ENCODE peak calls at places on chromosomes 3 and 15, in four cellular contexts. One of them, this sample, is unnamed.

GRCh38 chr15:66720206-66721010 is 18.4 kb downstream of the SMAD6 start:
- DNase-seq in IMR-90: peak
- DNase-seq in esophagus squamous epithelium: no peak
- DNase-seq in tibial nerve: no peak
- DNase-seq in this sample: no peak

GRCh38 chr3:149273096-149273751 is 51.6 kb upstream of the CP start:
- DNase-seq in IMR-90: peak
- DNase-seq in esophagus squamous epithelium: no peak
- DNase-seq in tibial nerve: no peak
- DNase-seq in this sample: peak

GRCh38 chr15:57196865-57197264 is 179.4 kb upstream of the CGNL1 start:
- DNase-seq in IMR-90: peak
- DNase-seq in esophagus squamous epithelium: no peak
- DNase-seq in tibial nerve: no peak
- DNase-seq in this sample: no peak

GRCh38 chr3:13582366-13583250 is 33.7 kb downstream of the FBLN2 start:
- DNase-seq in IMR-90: no peak
- DNase-seq in esophagus squamous epithelium: no peak
- DNase-seq in tibial nerve: no peak
- DNase-seq in this sample: no peak

GRCh38 chr3:8607285-8608040 is 37.1 kb downstream of the SSUH2 start:
- DNase-seq in IMR-90: peak
- DNase-seq in esophagus squamous epithelium: no peak
- DNase-seq in tibial nerve: no peak
- DNase-seq in this sample: peak

GRCh38 chr3:178761461-178761860 is 225.2 kb downstream of the KCNMB2 start:
- DNase-seq in IMR-90: no peak
- DNase-seq in esophagus squamous epithelium: no peak
- DNase-seq in tibial nerve: no peak
- DNase-seq in this sample: no peak

GRCh38 chr15:80174017-80174746 is 21.4 kb downstream of the FAH start:
- DNase-seq in IMR-90: peak
- DNase-seq in esophagus squamous epithelium: no peak
- DNase-seq in tibial nerve: no peak
- DNase-seq in this sample: peak

GRCh38 chr3:184538600-184539431 is 22.8 kb upstream of the EPHB3 start:
- DNase-seq in IMR-90: no peak
- DNase-seq in esophagus squamous epithelium: no peak
- DNase-seq in tibial nerve: no peak
- DNase-seq in this sample: no peak

GRCh38 chr3:32857921-32858320 is 40.1 kb downstream of the TRIM71 start:
- DNase-seq in IMR-90: no peak
- DNase-seq in esophagus squamous epithelium: no peak
- DNase-seq in tibial nerve: no peak
- DNase-seq in this sample: no peak

GRCh38 chr3:103991461-103992115 is 1375.1 kb upstream of the ALCAM start:
- DNase-seq in IMR-90: no peak
- DNase-seq in esophagus squamous epithelium: no peak
- DNase-seq in tibial nerve: no peak
- DNase-seq in this sample: no peak

GRCh38 chr3:9301091-9301490 is 51.6 kb upstream of the SRGAP3 start:
- DNase-seq in IMR-90: no peak
- DNase-seq in esophagus squamous epithelium: no peak
- DNase-seq in tibial nerve: no peak
- DNase-seq in this sample: no peak

GRCh38 chr15:65365229-65365628 is 12.6 kb downstream of the IGDCC3 start:
- DNase-seq in IMR-90: no peak
- DNase-seq in esophagus squamous epithelium: no peak
- DNase-seq in tibial nerve: no peak
- DNase-seq in this sample: no peak

DNA sequence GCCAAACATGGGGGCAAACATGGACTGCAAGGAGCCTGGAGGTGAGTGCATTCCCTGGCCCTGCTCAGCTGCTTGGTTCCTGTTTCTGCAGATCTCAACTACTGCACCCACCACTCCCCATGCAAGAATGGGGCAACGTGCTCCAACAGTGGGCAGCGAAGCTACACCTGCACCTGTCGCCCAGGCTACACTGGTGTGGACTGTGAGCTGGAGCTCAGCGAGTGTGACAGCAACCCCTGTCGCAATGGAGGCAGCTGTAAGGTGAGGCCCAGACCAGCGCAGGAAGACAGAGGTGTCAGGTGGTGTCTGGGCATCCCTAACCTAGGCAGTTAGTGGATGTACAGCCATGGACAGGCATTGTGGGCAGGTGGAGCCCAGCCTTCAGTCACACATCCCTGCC is 5.3 kb downstream of the DLL4 start:
- DNase-seq in IMR-90: no peak
- DNase-seq in esophagus squamous epithelium: no peak
- DNase-seq in tibial nerve: no peak
- DNase-seq in this sample: no peak
- TF ChIP-seq CTCF in IMR-90: no peak
- TF ChIP-seq CTCF in esophagus squamous epithelium: no peak
- TF ChIP-seq CTCF in tibial nerve: no peak
- TF ChIP-seq CTCF in this sample: no peak

GRCh38 chr3:160756907-160757623 is 1.0 kb downstream of the PPM1L start:
- DNase-seq in IMR-90: no peak
- DNase-seq in esophagus squamous epithelium: no peak
- DNase-seq in tibial nerve: no peak
- DNase-seq in this sample: no peak

GRCh38 chr3:160755776-160756304 is at the start of gene PPM1L:
- DNase-seq in IMR-90: peak
- DNase-seq in esophagus squamous epithelium: peak
- DNase-seq in tibial nerve: peak
- DNase-seq in this sample: peak

GRCh38 chr3:160753953-160754352 is 2.1 kb upstream of the PPM1L start:
- DNase-seq in IMR-90: no peak
- DNase-seq in esophagus squamous epithelium: no peak
- DNase-seq in tibial nerve: no peak
- DNase-seq in this sample: no peak

GRCh38 chr3:160754371-160754854 is 1.6 kb upstream of the PPM1L start:
- DNase-seq in IMR-90: peak
- DNase-seq in esophagus squamous epithelium: peak
- DNase-seq in tibial nerve: peak
- DNase-seq in this sample: peak

GRCh38 chr3:160754855-160755747 is 930 bp upstream of the PPM1L start:
- DNase-seq in IMR-90: peak
- DNase-seq in esophagus squamous epithelium: peak
- DNase-seq in tibial nerve: peak
- DNase-seq in this sample: peak
- TF ChIP-seq POLR2A in IMR-90: peak
- TF ChIP-seq POLR2A in esophagus squamous epithelium: no peak
- TF ChIP-seq POLR2A in tibial nerve: peak
- TF ChIP-seq POLR2A in this sample: peak

GRCh38 chr3:69888040-69888945 is 111.2 kb upstream of the SAMMSON start:
- DNase-seq in IMR-90: no peak
- DNase-seq in esophagus squamous epithelium: no peak
- DNase-seq in tibial nerve: no peak
- DNase-seq in this sample: no peak
- TF ChIP-seq CTCF in IMR-90: no peak
- TF ChIP-seq CTCF in esophagus squamous epithelium: no peak
- TF ChIP-seq CTCF in tibial nerve: no peak
- TF ChIP-seq CTCF in this sample: no peak

DNA sequence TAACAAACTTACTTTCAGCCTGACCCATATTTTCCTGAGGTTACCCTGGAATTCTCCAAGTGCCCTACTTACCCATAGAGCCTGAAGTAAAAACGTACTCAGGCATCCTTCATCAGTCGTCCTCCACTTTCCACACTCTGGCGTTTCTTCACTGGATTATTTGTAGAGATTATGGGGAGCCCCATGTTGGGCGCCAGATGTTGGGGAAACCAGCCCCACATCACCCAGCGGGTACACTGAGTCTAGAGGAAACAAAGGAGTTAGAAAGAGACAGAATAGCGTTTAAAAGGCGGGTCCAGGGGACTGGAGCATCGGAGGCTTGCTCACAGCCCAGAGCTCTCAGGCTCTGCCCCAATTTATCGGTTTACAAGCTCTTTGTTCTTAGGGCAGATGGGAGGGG is 9.7 kb upstream of the SLC28A2 start:
- DNase-seq in IMR-90: no peak
- DNase-seq in esophagus squamous epithelium: no peak
- DNase-seq in tibial nerve: no peak
- DNase-seq in this sample: no peak
- TF ChIP-seq POLR2A in IMR-90: no peak
- TF ChIP-seq POLR2A in esophagus squamous epithelium: no peak
- TF ChIP-seq POLR2A in tibial nerve: no peak
- TF ChIP-seq POLR2A in this sample: no peak

GRCh38 chr3:155354658-155355057 is 61.2 kb upstream of the STRIT1 start:
- DNase-seq in IMR-90: no peak
- DNase-seq in esophagus squamous epithelium: no peak
- DNase-seq in tibial nerve: no peak
- DNase-seq in this sample: no peak

GRCh38 chr3:155352900-155353490 is 59.5 kb upstream of the STRIT1 start:
- DNase-seq in IMR-90: peak
- DNase-seq in esophagus squamous epithelium: no peak
- DNase-seq in tibial nerve: no peak
- DNase-seq in this sample: no peak

GRCh38 chr3:155360281-155360680 is 66.8 kb upstream of the STRIT1 start:
- DNase-seq in IMR-90: no peak
- DNase-seq in esophagus squamous epithelium: no peak
- DNase-seq in tibial nerve: no peak
- DNase-seq in this sample: no peak

DNA sequence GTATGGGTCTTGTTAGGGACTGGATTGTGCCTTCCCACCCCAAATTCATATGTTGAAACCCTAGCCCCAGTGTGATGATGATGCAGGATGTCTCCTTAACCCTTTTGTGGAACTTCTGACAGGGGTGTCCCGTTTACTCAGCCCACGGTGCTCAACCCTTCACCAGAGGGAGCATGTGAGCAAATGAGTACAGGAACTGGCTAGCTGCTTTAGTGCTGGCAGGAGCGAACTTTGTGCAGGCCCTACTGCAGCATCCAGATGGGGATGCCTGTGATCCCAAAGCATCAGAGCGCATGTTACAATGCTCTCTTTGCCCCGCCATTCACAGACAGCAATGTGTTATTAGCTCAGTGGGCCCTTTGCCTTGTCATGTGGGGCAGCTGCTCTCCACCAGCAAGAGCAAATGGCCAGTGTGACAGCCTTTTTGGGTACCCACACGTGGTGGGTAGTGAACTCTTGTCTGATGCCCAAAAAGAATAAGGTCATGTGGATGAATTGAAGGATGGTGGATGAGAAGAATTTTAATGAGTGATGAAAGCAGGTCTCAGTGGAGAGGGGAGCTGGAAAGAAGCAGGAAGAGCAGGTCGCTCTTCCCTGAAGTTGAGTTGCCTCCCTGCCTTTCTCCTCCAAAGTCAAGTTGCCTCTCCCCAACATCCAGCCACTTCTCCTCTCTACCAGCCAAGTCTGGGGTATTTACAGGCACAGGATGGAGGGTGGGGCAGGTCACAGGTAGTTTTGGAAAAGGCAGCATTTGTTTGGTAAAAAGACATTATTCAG is 63.3 kb upstream of the STRIT1 start:
- DNase-seq in IMR-90: no peak
- DNase-seq in esophagus squamous epithelium: no peak
- DNase-seq in tibial nerve: no peak
- DNase-seq in this sample: no peak
- TF ChIP-seq CTCF in IMR-90: no peak
- TF ChIP-seq CTCF in esophagus squamous epithelium: no peak
- TF ChIP-seq CTCF in tibial nerve: no peak
- TF ChIP-seq CTCF in this sample: no peak

This sample was measured in prostate gland.